ENCODE peak calls at places on chromosome 13, in ten cellular contexts. One of them, this sample, is unnamed.

GRCh38 chr13:38180100-38180499 is 169.6 kb upstream of the UFM1 start:
- DNase-seq in LNCaP clone FGC: no peak
- DNase-seq in stimulated activated CD4-positive, alpha-beta T cell treated with anti-CD3 and anti-CD28 coated beads, Interleukin-15, amount 100 ng/mL, for 1 hour: no peak
- DNase-seq in effector memory CD4-positive, alpha-beta T cell: no peak
- DNase-seq in thyroid gland: no peak
- DNase-seq in adipocyte: peak; percentile 56
- DNase-seq in LoVo: no peak
- DNase-seq in T-helper 2 cell: no peak
- DNase-seq in sciatic nerve: no peak
- DNase-seq in AG04449: no peak
- DNase-seq in this sample: peak; percentile 20

GRCh38 chr13:39776439-39776838 is 121.0 kb downstream of the COG6 start:
- DNase-seq in thyroid gland: no peak
- DNase-seq in effector memory CD4-positive, alpha-beta T cell: no peak
- DNase-seq in sciatic nerve: no peak
- DNase-seq in adipocyte: peak; percentile 48
- DNase-seq in AG04449: peak; percentile 75
- DNase-seq in LoVo: no peak
- DNase-seq in T-helper 2 cell: no peak
- DNase-seq in stimulated activated CD4-positive, alpha-beta T cell treated with anti-CD3 and anti-CD28 coated beads, Interleukin-15, amount 100 ng/mL, for 1 hour: no peak
- DNase-seq in LNCaP clone FGC: no peak
- DNase-seq in this sample: peak; percentile 89

GRCh38 chr13:60572003-60572792 is 175.2 kb downstream of the TDRD3 start:
- DNase-seq in effector memory CD4-positive, alpha-beta T cell: no peak
- DNase-seq in adipocyte: no peak
- DNase-seq in sciatic nerve: no peak
- DNase-seq in LNCaP clone FGC: peak; percentile 38
- DNase-seq in AG04449: peak; percentile 5
- DNase-seq in T-helper 2 cell: no peak
- DNase-seq in LoVo: no peak
- DNase-seq in thyroid gland: no peak
- DNase-seq in stimulated activated CD4-positive, alpha-beta T cell treated with anti-CD3 and anti-CD28 coated beads, Interleukin-15, amount 100 ng/mL, for 1 hour: no peak
- DNase-seq in this sample: peak; percentile 77

GRCh38 chr13:81795710-81796109 is 1454.8 kb upstream of the SPRY2 start:
- DNase-seq in LoVo: no peak
- DNase-seq in thyroid gland: no peak
- DNase-seq in LNCaP clone FGC: no peak
- DNase-seq in sciatic nerve: no peak
- DNase-seq in T-helper 2 cell: no peak
- DNase-seq in stimulated activated CD4-positive, alpha-beta T cell treated with anti-CD3 and anti-CD28 coated beads, Interleukin-15, amount 100 ng/mL, for 1 hour: no peak
- DNase-seq in AG04449: no peak
- DNase-seq in effector memory CD4-positive, alpha-beta T cell: no peak
- DNase-seq in adipocyte: no peak
- DNase-seq in this sample: no peak

GRCh38 chr13:20521388-20521787 is 4.3 kb downstream of the CRYL1 start:
- DNase-seq in T-helper 2 cell: no peak
- DNase-seq in stimulated activated CD4-positive, alpha-beta T cell treated with anti-CD3 and anti-CD28 coated beads, Interleukin-15, amount 100 ng/mL, for 1 hour: no peak
- DNase-seq in LNCaP clone FGC: no peak
- DNase-seq in sciatic nerve: no peak
- DNase-seq in LoVo: no peak
- DNase-seq in effector memory CD4-positive, alpha-beta T cell: no peak
- DNase-seq in adipocyte: peak; percentile 13
- DNase-seq in AG04449: no peak
- DNase-seq in thyroid gland: no peak
- DNase-seq in this sample: no peak

GRCh38 chr13:79674765-79675515 is 194.0 kb downstream of the NDFIP2 start:
- DNase-seq in effector memory CD4-positive, alpha-beta T cell: no peak
- DNase-seq in T-helper 2 cell: no peak
- DNase-seq in thyroid gland: no peak
- DNase-seq in stimulated activated CD4-positive, alpha-beta T cell treated with anti-CD3 and anti-CD28 coated beads, Interleukin-15, amount 100 ng/mL, for 1 hour: no peak
- DNase-seq in LNCaP clone FGC: no peak
- DNase-seq in AG04449: no peak
- DNase-seq in adipocyte: peak; percentile 19
- DNase-seq in LoVo: no peak
- DNase-seq in sciatic nerve: no peak
- DNase-seq in this sample: no peak

GRCh38 chr13:59587971-59588716 is 575.6 kb downstream of the DIAPH3 start:
- DNase-seq in AG04449: no peak
- DNase-seq in adipocyte: no peak
- DNase-seq in LNCaP clone FGC: no peak
- DNase-seq in sciatic nerve: no peak
- DNase-seq in T-helper 2 cell: no peak
- DNase-seq in stimulated activated CD4-positive, alpha-beta T cell treated with anti-CD3 and anti-CD28 coated beads, Interleukin-15, amount 100 ng/mL, for 1 hour: no peak
- DNase-seq in effector memory CD4-positive, alpha-beta T cell: no peak
- DNase-seq in thyroid gland: no peak
- DNase-seq in LoVo: no peak
- DNase-seq in this sample: no peak

GRCh38 chr13:110272651-110273050 is 34.3 kb downstream of the COL4A1 start:
- DNase-seq in AG04449: no peak
- DNase-seq in LoVo: no peak
- DNase-seq in effector memory CD4-positive, alpha-beta T cell: no peak
- DNase-seq in sciatic nerve: no peak
- DNase-seq in T-helper 2 cell: no peak
- DNase-seq in adipocyte: no peak
- DNase-seq in LNCaP clone FGC: no peak
- DNase-seq in thyroid gland: no peak
- DNase-seq in stimulated activated CD4-positive, alpha-beta T cell treated with anti-CD3 and anti-CD28 coated beads, Interleukin-15, amount 100 ng/mL, for 1 hour: no peak
- DNase-seq in this sample: no peak

GRCh38 chr13:42279986-42280385 is 8.0 kb downstream of the AKAP11 start:
- DNase-seq in sciatic nerve: no peak
- DNase-seq in LoVo: no peak
- DNase-seq in LNCaP clone FGC: no peak
- DNase-seq in AG04449: no peak
- DNase-seq in stimulated activated CD4-positive, alpha-beta T cell treated with anti-CD3 and anti-CD28 coated beads, Interleukin-15, amount 100 ng/mL, for 1 hour: no peak
- DNase-seq in T-helper 2 cell: no peak
- DNase-seq in effector memory CD4-positive, alpha-beta T cell: no peak
- DNase-seq in thyroid gland: no peak
- DNase-seq in adipocyte: no peak
- DNase-seq in this sample: no peak

GRCh38 chr13:35865341-35866240 is 265.6 kb downstream of the DCLK1 start:
- DNase-seq in LNCaP clone FGC: no peak
- DNase-seq in AG04449: no peak
- DNase-seq in stimulated activated CD4-positive, alpha-beta T cell treated with anti-CD3 and anti-CD28 coated beads, Interleukin-15, amount 100 ng/mL, for 1 hour: no peak
- DNase-seq in sciatic nerve: no peak
- DNase-seq in effector memory CD4-positive, alpha-beta T cell: no peak
- DNase-seq in thyroid gland: no peak
- DNase-seq in adipocyte: no peak
- DNase-seq in T-helper 2 cell: no peak
- DNase-seq in LoVo: no peak
- DNase-seq in this sample: no peak

GRCh38 chr13:100088282-100088647 is 628 bp upstream of the PCCA start:
- DNase-seq in LoVo: peak; percentile 4
- DNase-seq in thyroid gland: no peak
- DNase-seq in LNCaP clone FGC: no peak
- DNase-seq in T-helper 2 cell: no peak
- DNase-seq in effector memory CD4-positive, alpha-beta T cell: no peak
- DNase-seq in stimulated activated CD4-positive, alpha-beta T cell treated with anti-CD3 and anti-CD28 coated beads, Interleukin-15, amount 100 ng/mL, for 1 hour: no peak
- DNase-seq in AG04449: no peak
- DNase-seq in sciatic nerve: no peak
- DNase-seq in adipocyte: no peak
- DNase-seq in this sample: no peak

GRCh38 chr13:39910833-39911232 is 255.4 kb downstream of the COG6 start:
- DNase-seq in stimulated activated CD4-positive, alpha-beta T cell treated with anti-CD3 and anti-CD28 coated beads, Interleukin-15, amount 100 ng/mL, for 1 hour: no peak
- DNase-seq in adipocyte: peak; percentile 44
- DNase-seq in thyroid gland: no peak
- DNase-seq in LNCaP clone FGC: no peak
- DNase-seq in LoVo: no peak
- DNase-seq in effector memory CD4-positive, alpha-beta T cell: no peak
- DNase-seq in T-helper 2 cell: no peak
- DNase-seq in AG04449: no peak
- DNase-seq in sciatic nerve: no peak
- DNase-seq in this sample: peak; percentile 71

GRCh38 chr13:29227560-29227959 is 367.9 kb downstream of the SLC7A1 start:
- DNase-seq in stimulated activated CD4-positive, alpha-beta T cell treated with anti-CD3 and anti-CD28 coated beads, Interleukin-15, amount 100 ng/mL, for 1 hour: no peak
- DNase-seq in LoVo: no peak
- DNase-seq in adipocyte: peak; percentile 23
- DNase-seq in LNCaP clone FGC: no peak
- DNase-seq in sciatic nerve: no peak
- DNase-seq in thyroid gland: no peak
- DNase-seq in effector memory CD4-positive, alpha-beta T cell: no peak
- DNase-seq in T-helper 2 cell: no peak
- DNase-seq in AG04449: no peak
- DNase-seq in this sample: no peak

GRCh38 chr13:48043789-48044503 is 6.4 kb downstream of the NUDT15 start:
- DNase-seq in T-helper 2 cell: no peak
- DNase-seq in LNCaP clone FGC: no peak
- DNase-seq in stimulated activated CD4-positive, alpha-beta T cell treated with anti-CD3 and anti-CD28 coated beads, Interleukin-15, amount 100 ng/mL, for 1 hour: no peak
- DNase-seq in AG04449: peak; percentile 31
- DNase-seq in LoVo: no peak
- DNase-seq in effector memory CD4-positive, alpha-beta T cell: no peak
- DNase-seq in sciatic nerve: no peak
- DNase-seq in adipocyte: peak; percentile 71
- DNase-seq in thyroid gland: no peak
- DNase-seq in this sample: peak; percentile 41

GRCh38 chr13:111853146-111853545 is 213.8 kb upstream of the SOX1 start:
- DNase-seq in LoVo: no peak
- DNase-seq in effector memory CD4-positive, alpha-beta T cell: no peak
- DNase-seq in AG04449: no peak
- DNase-seq in sciatic nerve: no peak
- DNase-seq in LNCaP clone FGC: no peak
- DNase-seq in stimulated activated CD4-positive, alpha-beta T cell treated with anti-CD3 and anti-CD28 coated beads, Interleukin-15, amount 100 ng/mL, for 1 hour: no peak
- DNase-seq in adipocyte: no peak
- DNase-seq in T-helper 2 cell: no peak
- DNase-seq in thyroid gland: no peak
- DNase-seq in this sample: no peak

GRCh38 chr13:112990783-112991182 is 21.8 kb downstream of the MCF2L start:
- DNase-seq in sciatic nerve: no peak
- DNase-seq in stimulated activated CD4-positive, alpha-beta T cell treated with anti-CD3 and anti-CD28 coated beads, Interleukin-15, amount 100 ng/mL, for 1 hour: no peak
- DNase-seq in AG04449: no peak
- DNase-seq in LNCaP clone FGC: peak; percentile 75
- DNase-seq in effector memory CD4-positive, alpha-beta T cell: no peak
- DNase-seq in LoVo: no peak
- DNase-seq in adipocyte: no peak
- DNase-seq in T-helper 2 cell: no peak
- DNase-seq in thyroid gland: no peak
- DNase-seq in this sample: no peak

This sample was measured in M059J.